ENCODE peak calls at places on chromosomes 16 and 17, in eight cellular contexts. X, Z, P, Y, W, O, Q and L are unnamed samples. For H4K20me1, the result is how much of the 10 kb centered on the place peaks cover.

GRCh38 chr17:78411241-78411855 is 32.9 kb downstream of the PGS1 start:
- DNase-seq in X (no peak), Z (no peak), P (no peak), Y (no peak), W (no peak), O (no peak), Q (no peak), L (no peak)

GRCh38 chr17:42227849-42228696 is 33.8 kb upstream of the GHDC start:
- DNase-seq in X (peak), Z (no peak), P (no peak), Y (no peak), W (no peak), O (peak), Q (no peak), L (no peak)

GRCh38 chr16:57863434-57864160 is 61.3 kb upstream of the KIFC3 start:
- DNase-seq in X (peak), Z (peak), P (peak), Y (peak), W (peak), O (peak), Q (peak), L (peak)

GRCh38 chr17:72381597-72382397 is 261.0 kb downstream of the SOX9 start:
- DNase-seq in X (no peak), Z (peak), P (no peak), Y (peak), W (peak), O (no peak), Q (peak), L (peak)

GRCh38 chr16:72673118-72673517 is 374.8 kb downstream of the ZFHX3 start:
- DNase-seq in X (peak), Z (no peak), P (no peak), Y (no peak), W (no peak), O (peak), Q (no peak), L (peak)

GRCh38 chr16:85301171-85301690 is 189.0 kb upstream of the CIBAR2 start:
- DNase-seq in X (no peak), Z (no peak), P (no peak), Y (no peak), W (no peak), O (no peak), Q (no peak), L (no peak)

GRCh38 chr17:18258356-18259038 is at the start of gene FLII:
- DNase-seq in X (peak), Z (no peak), P (peak), Y (peak), W (peak), O (peak), Q (peak), L (peak)

GRCh38 chr17:68613739-68614298 is 12.7 kb upstream of the FAM20A start:
- DNase-seq in X (no peak), Z (peak), P (no peak), Y (peak), W (peak), O (peak), Q (peak), L (peak)

GRCh38 chr17:27609606-27610303 is 21.2 kb upstream of the LGALS9 start:
- DNase-seq in X (peak), Z (no peak), P (no peak), Y (peak), W (peak), O (peak), Q (peak), L (peak)

GRCh38 chr16:84479716-84480450 is 24.6 kb downstream of the MEAK7 start:
- DNase-seq in X (no peak), Z (no peak), P (no peak), Y (no peak), W (no peak), O (no peak), Q (no peak), L (no peak)

GRCh38 chr17:72710834-72711233 is 381.7 kb downstream of the SLC39A11 start:
- DNase-seq in X (no peak), Z (no peak), P (no peak), Y (no peak), W (peak), O (peak), Q (no peak), L (no peak)

GRCh38 chr16:5325932-5326331 is 228.3 kb upstream of the EEF2KMT start:
- DNase-seq in X (no peak), Z (no peak), P (no peak), Y (no peak), W (no peak), O (no peak), Q (no peak), L (no peak)

GRCh38 chr17:63950940-63951907 is 19.1 kb upstream of the CD79B start:
- DNase-seq in X (no peak), Z (peak), P (no peak), Y (no peak), W (peak), O (no peak), Q (peak), L (peak)

GRCh38 chr16:23079683-23080221 is 69.5 kb downstream of the USP31 start:
- DNase-seq in X (no peak), Z (no peak), P (no peak), Y (no peak), W (peak), O (no peak), Q (no peak), L (no peak)

GRCh38 chr17:1222321-1222720 is 42.5 kb upstream of the ABR start:
- DNase-seq in X (no peak), Z (no peak), P (peak), Y (no peak), W (peak), O (no peak), Q (no peak), L (no peak)

GRCh38 chr17:38702166-38702899 is 2.7 kb upstream of the MLLT6 start:
- DNase-seq in X (peak), Z (peak), P (peak), Y (peak), W (peak), O (peak), Q (peak), L (peak)

GRCh38 chr16:58733671-58734458 is at the start of gene GOT2:
- DNase-seq in X (peak), Z (peak), P (peak), Y (peak), W (peak), O (peak), Q (peak), L (peak)

GRCh38 chr17:7548585-7549400 is at the start of gene TNFSF12:
- DNase-seq in X (peak), Z (no peak), P (peak), Y (peak), W (peak), O (peak), Q (peak), L (peak)

GRCh38 chr17:66508896-66509843 is 206.8 kb downstream of the PRKCA start:
- DNase-seq in X (peak), Z (peak), P (peak), Y (no peak), W (peak), O (peak), Q (no peak), L (no peak)

GRCh38 chr16:85333744-85334640 is 221.7 kb upstream of the CIBAR2 start:
- DNase-seq in X (no peak), Z (no peak), P (no peak), Y (no peak), W (no peak), O (no peak), Q (no peak), L (no peak)

GRCh38 chr17:48816774-48817590 is at the start of gene TTLL6:
- DNase-seq in X (peak), Z (peak), P (peak), Y (peak), W (peak), O (peak), Q (peak), L (peak)

GRCh38 chr16:50979806-50980620 is 171.1 kb downstream of the SALL1 start:
- DNase-seq in X (no peak), Z (no peak), P (no peak), Y (no peak), W (no peak), O (no peak), Q (no peak), L (no peak)

GRCh38 chr17:44926841-44927525 is 11.7 kb upstream of the GFAP start:
- DNase-seq in X (no peak), Z (no peak), P (no peak), Y (no peak), W (no peak), O (no peak), Q (no peak), L (no peak)

GRCh38 chr17:7293821-7294613 is 422 bp downstream of the YBX2 start:
- DNase-seq in X (no peak), Z (no peak), P (no peak), Y (peak), W (no peak), O (no peak), Q (peak), L (peak)

GRCh38 chr17:50035930-50036329 is 20.0 kb upstream of the ITGA3 start:
- DNase-seq in X (no peak), Z (no peak), P (no peak), Y (no peak), W (no peak), O (no peak), Q (no peak), L (no peak)

GRCh38 chr17:63859257-63859656 is 14.2 kb downstream of the CSH2 start:
- DNase-seq in X (no peak), Z (no peak), P (no peak), Y (no peak), W (peak), O (no peak), Q (no peak), L (no peak)

GRCh38 chr17:50169121-50169764 is 3.4 kb downstream of the SGCA start:
- DNase-seq in X (peak), Z (peak), P (peak), Y (peak), W (peak), O (peak), Q (peak), L (peak)

GRCh38 chr17:70172921-70173320 is 3.6 kb downstream of the KCNJ2 start:
- DNase-seq in X (no peak), Z (no peak), P (peak), Y (no peak), W (peak), O (peak), Q (no peak), L (no peak)

GRCh38 chr16:89484088-89484501 is 6.3 kb downstream of the ANKRD11 start:
- DNase-seq in X (no peak), Z (no peak), P (no peak), Y (no peak), W (no peak), O (no peak), Q (no peak), L (no peak)

GRCh38 chr17:49210158-49211029 is at the start of the genes ABI3 and GNGT2:
- DNase-seq in X (peak), Z (no peak), P (peak), Y (no peak), W (no peak), O (no peak), Q (peak), L (peak)

GRCh38 chr17:75685508-75685907 is 18.4 kb downstream of the SAP30BP start:
- DNase-seq in X (no peak), Z (no peak), P (peak), Y (no peak), W (no peak), O (peak), Q (no peak), L (no peak)

GRCh38 chr17:8924595-8924994 is 40.9 kb downstream of the PIK3R5 start:
- DNase-seq in X (no peak), Z (no peak), P (no peak), Y (no peak), W (no peak), O (no peak), Q (no peak), L (no peak)

GRCh38 chr17:8923762-8924161 is 41.7 kb downstream of the PIK3R5 start:
- DNase-seq in X (no peak), Z (no peak), P (no peak), Y (no peak), W (no peak), O (no peak), Q (no peak), L (no peak)

GRCh38 chr17:8922923-8923322 is 42.6 kb downstream of the PIK3R5 start:
- DNase-seq in X (no peak), Z (no peak), P (no peak), Y (no peak), W (no peak), O (no peak), Q (no peak), L (no peak)

GRCh38 chr17:8921147-8921546 is 44.4 kb downstream of the PIK3R5 start:
- DNase-seq in X (no peak), Z (no peak), P (no peak), Y (no peak), W (no peak), O (no peak), Q (no peak), L (no peak)

DNA sequence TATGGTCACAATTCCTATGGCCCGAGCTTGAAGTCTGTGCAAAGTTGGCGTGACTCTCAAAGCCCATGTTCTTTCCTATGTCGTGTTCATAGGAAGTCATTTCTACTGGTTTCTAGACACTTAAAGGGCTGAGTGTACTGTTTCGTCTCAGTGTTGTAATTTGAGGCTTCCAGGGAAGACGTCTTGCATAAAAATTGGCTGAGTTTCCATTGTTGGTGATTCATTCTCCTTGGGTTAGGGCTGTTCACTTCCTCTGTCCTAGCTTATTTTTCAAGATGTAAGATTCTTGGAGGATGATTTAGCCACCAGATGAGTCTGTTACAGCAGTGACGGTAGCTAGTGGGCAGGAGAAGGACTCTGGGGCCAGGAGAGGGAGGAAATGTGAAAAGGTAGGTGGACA is 43.1 kb downstream of the PIK3R5 start:
- DNase-seq in X (peak), Z (no peak), P (peak), Y (no peak), W (peak), O (peak), Q (no peak), L (no peak)
- H2AFZ ChIP-seq in X (no peak), Z (no peak), P (peak), Y (no peak), W (no peak), O (peak), Q (no peak), L (no peak)

GRCh38 chr17:80615311-80615710 is 70.7 kb downstream of the RPTOR start:
- DNase-seq in X (no peak), Z (no peak), P (no peak), Y (no peak), W (no peak), O (no peak), Q (no peak), L (no peak)
- H4K20me1 ChIP-seq in X (under half), Z (under half), P (under half), Y (under half), W (under half), O (under half), Q (under half), L (under half)

DNA sequence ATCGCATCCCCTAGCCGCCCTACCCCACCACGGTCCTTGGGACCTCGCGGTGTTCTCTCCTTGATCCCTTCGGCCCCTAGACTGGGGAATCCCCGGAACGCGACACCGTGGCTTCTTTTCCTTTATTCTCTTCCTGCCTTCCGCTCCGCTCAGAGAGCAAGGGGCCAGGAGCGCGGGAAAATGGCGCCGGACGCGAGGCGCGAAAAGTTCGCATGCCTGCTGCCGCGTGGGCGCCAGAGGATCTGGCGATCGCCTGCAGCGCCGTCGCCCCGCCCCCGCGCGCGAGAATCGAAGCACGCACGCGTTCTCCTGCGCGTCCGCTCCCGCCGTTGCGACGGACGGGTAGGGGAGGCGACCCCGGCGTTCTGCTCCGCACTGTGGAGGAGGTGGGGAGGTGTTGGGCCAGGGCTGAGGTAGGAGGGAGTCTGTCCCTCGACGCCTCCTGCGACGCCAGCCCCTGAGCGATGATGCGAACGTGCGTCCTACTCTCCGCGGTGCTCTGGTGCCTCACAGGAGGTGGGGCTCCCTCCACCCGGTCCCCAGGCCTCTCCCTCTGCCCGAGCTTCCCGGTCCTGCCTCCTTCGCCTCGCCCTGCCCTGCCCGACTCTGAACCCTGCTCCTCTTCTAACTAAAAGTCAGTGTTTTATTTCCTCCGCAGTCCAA is at the start of gene ZPBP2:
- DNase-seq in X (no peak), Z (no peak), P (no peak), Y (no peak), W (no peak), O (peak), Q (peak), L (peak)
- H2AFZ ChIP-seq in X (peak), Z (no peak), P (no peak), Y (no peak), W (no peak), O (no peak), Q (no peak), L (peak)

GRCh38 chr16:81567087-81567486 is 122.5 kb downstream of the CMIP start:
- DNase-seq in X (no peak), Z (no peak), P (no peak), Y (no peak), W (no peak), O (no peak), Q (no peak), L (no peak)
- H4K20me1 ChIP-seq in X (half or more), Z (under half), P (under half), Y (half or more), W (under half), O (under half), Q (under half), L (under half)

DNA sequence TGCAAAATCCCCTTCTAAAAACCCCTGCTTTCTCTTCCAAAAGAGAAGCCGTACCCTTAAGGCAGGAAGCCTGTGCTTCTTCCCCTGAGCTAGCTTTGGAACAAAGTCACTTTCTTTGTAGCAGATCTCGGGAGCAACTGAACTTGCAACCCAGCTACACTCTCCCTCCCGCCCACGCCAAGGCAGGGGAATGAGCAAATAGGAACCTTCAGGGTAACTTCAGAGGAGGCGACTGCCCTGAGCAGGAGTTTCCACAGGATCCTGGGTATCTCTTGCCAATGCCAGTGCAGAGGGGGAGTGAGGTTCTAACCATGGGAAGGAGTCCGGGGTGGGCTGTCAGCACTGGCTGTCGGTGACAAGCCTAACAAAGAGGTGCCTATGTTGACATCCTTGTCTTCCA is 5.9 kb upstream of the PIRT start:
- DNase-seq in X (no peak), Z (no peak), P (peak), Y (no peak), W (no peak), O (peak), Q (peak), L (peak)
- H2AFZ ChIP-seq in X (no peak), Z (no peak), P (no peak), Y (no peak), W (no peak), O (no peak), Q (no peak), L (peak)

GRCh38 chr16:67926181-67926742 is 5.4 kb downstream of the CTRL start:
- DNase-seq in X (peak), Z (no peak), P (no peak), Y (no peak), W (peak), O (no peak), Q (no peak), L (peak)

GRCh38 chr16:67922740-67923139 is 8.9 kb downstream of the CTRL start:
- DNase-seq in X (no peak), Z (no peak), P (no peak), Y (no peak), W (no peak), O (no peak), Q (no peak), L (no peak)

GRCh38 chr16:67924140-67924906 is 7.3 kb downstream of the CTRL start:
- DNase-seq in X (no peak), Z (no peak), P (no peak), Y (no peak), W (no peak), O (no peak), Q (no peak), L (no peak)

GRCh38 chr16:67922221-67922620 is 9.4 kb downstream of the CTRL start:
- DNase-seq in X (peak), Z (no peak), P (no peak), Y (no peak), W (no peak), O (no peak), Q (no peak), L (no peak)

GRCh38 chr16:67923414-67924127 is 8.1 kb downstream of the CTRL start:
- DNase-seq in X (no peak), Z (no peak), P (peak), Y (no peak), W (no peak), O (no peak), Q (no peak), L (no peak)
- H4K20me1 ChIP-seq in X (half or more), Z (under half), P (under half), Y (half or more), W (under half), O (under half), Q (under half), L (under half)